ENCODE peak calls at places on chromosomes 5 and 9, in ten cellular contexts. M is lower leg skin, A is NAMALWA, B is PC-9, I is H54, R is body of pancreas, D is dermis microvascular lymphatic vessel endothelial cell, J is LoVo, F is neuronal stem cell, C is cardiac muscle cell. X is an unnamed sample.

GRCh38 chr5:147688965-147689364 is 93.6 kb downstream of the JAKMIP2 start:
- DNase-seq in R (peak), B (no peak), C (peak), M (no peak), F (no peak), I (no peak), D (no peak), J (no peak), A (no peak), X (no peak)

GRCh38 chr9:131709741-131710499 is 30.0 kb downstream of the RAPGEF1 start:
- DNase-seq in F (no peak), C (peak), A (peak), M (peak), B (no peak), D (peak), I (peak), J (no peak), R (no peak), X (no peak)

GRCh38 chr5:77463905-77464304 is 28.2 kb downstream of the WDR41 start:
- DNase-seq in R (no peak), D (no peak), B (no peak), C (peak), A (no peak), I (no peak), J (no peak), M (no peak), F (no peak), X (no peak)

GRCh38 chr9:90023861-90024260 is 419.0 kb downstream of the GADD45G start:
- DNase-seq in C (no peak), M (no peak), J (no peak), R (no peak), F (no peak), I (no peak), B (no peak), D (no peak), A (no peak), X (no peak)

GRCh38 chr5:139138109-139138508 is 60.1 kb downstream of the SIL1 start:
- DNase-seq in M (no peak), F (no peak), C (no peak), B (no peak), J (no peak), D (no peak), I (no peak), A (no peak), R (no peak), X (peak)

GRCh38 chr9:127634021-127634420 is 21.9 kb downstream of the STXBP1 start:
- DNase-seq in A (no peak), R (no peak), I (no peak), J (no peak), C (peak), M (peak), D (peak), F (no peak), B (no peak), X (peak)

GRCh38 chr5:177427919-177428573 is 1.6 kb downstream of the GRK6 start:
- DNase-seq in I (no peak), B (no peak), C (no peak), A (no peak), J (no peak), R (no peak), D (no peak), M (no peak), F (no peak), X (no peak)

GRCh38 chr9:2740616-2741015 is 23.3 kb downstream of the KCNV2 start:
- DNase-seq in I (no peak), D (no peak), R (no peak), C (no peak), B (no peak), A (no peak), J (no peak), M (no peak), F (no peak), X (no peak)

GRCh38 chr9:132663120-132663519 is 6.7 kb downstream of the DDX31 start:
- DNase-seq in R (no peak), C (no peak), F (peak), A (no peak), M (no peak), D (no peak), B (no peak), J (no peak), I (no peak), X (no peak)

GRCh38 chr5:40486437-40487270 is 193.1 kb upstream of the PTGER4 start:
- DNase-seq in F (no peak), C (no peak), B (peak), D (no peak), R (no peak), M (no peak), I (no peak), A (peak), J (no peak), X (peak)

GRCh38 chr9:38316166-38316765 is 76.2 kb upstream of the ALDH1B1 start:
- DNase-seq in C (no peak), F (no peak), R (peak), B (no peak), J (no peak), I (no peak), M (no peak), A (no peak), D (no peak), X (no peak)

GRCh38 chr5:133240425-133241091 is 188.7 kb downstream of the HSPA4 start:
- DNase-seq in A (no peak), R (no peak), M (no peak), F (no peak), I (peak), C (peak), B (peak), J (peak), D (peak), X (peak)

GRCh38 chr5:131270809-131271208 is 7.0 kb downstream of the CDC42SE2 start:
- DNase-seq in A (no peak), I (no peak), F (no peak), B (peak), C (no peak), J (peak), D (peak), M (no peak), R (no peak), X (no peak)

GRCh38 chr5:146306838-146307237 is 31.8 kb upstream of the POU4F3 start:
- DNase-seq in I (no peak), A (no peak), R (no peak), D (no peak), F (no peak), M (no peak), J (no peak), C (no peak), B (peak), X (no peak)

GRCh38 chr5:66596791-66597757 is 881 bp downstream of the MAST4 start:
- DNase-seq in C (peak), J (no peak), B (no peak), A (no peak), D (peak), I (no peak), M (no peak), R (peak), F (peak), X (no peak)

GRCh38 chr5:38319486-38319885 is 61.1 kb downstream of the EGFLAM start:
- DNase-seq in C (no peak), F (no peak), M (no peak), B (no peak), A (no peak), D (no peak), R (no peak), J (no peak), I (no peak), X (no peak)

GRCh38 chr5:52808316-52808901 is 20.7 kb downstream of the ITGA1 start:
- DNase-seq in M (no peak), J (no peak), F (no peak), I (no peak), R (no peak), C (no peak), B (no peak), D (no peak), A (no peak), X (no peak)

GRCh38 chr9:129446828-129447550 is 173.9 kb downstream of the C9orf50 start:
- DNase-seq in R (no peak), J (no peak), I (no peak), B (no peak), D (no peak), M (no peak), A (no peak), F (no peak), C (no peak), X (no peak)

GRCh38 chr5:123810253-123810652 is 298.3 kb downstream of the CSNK1G3 start:
- DNase-seq in I (no peak), B (peak), F (no peak), M (no peak), D (no peak), C (no peak), R (no peak), J (no peak), A (no peak), X (peak)

GRCh38 chr9:138068601-138069035 is 191.0 kb downstream of the CACNA1B start:
- DNase-seq in F (no peak), C (no peak), D (no peak), M (peak), J (no peak), B (no peak), I (no peak), A (no peak), R (no peak), X (no peak)

GRCh38 chr5:177509361-177509951 is at the start of gene DOK3:
- DNase-seq in D (peak), J (no peak), A (peak), R (no peak), C (no peak), B (no peak), F (no peak), I (no peak), M (no peak), X (no peak)

GRCh38 chr5:1180841-1181271 is 20.5 kb upstream of the SLC6A19 start:
- DNase-seq in F (no peak), D (no peak), R (no peak), I (no peak), B (no peak), J (no peak), A (no peak), M (no peak), C (no peak), X (no peak)

GRCh38 chr9:93942176-93942575 is 13.0 kb downstream of the BARX1 start:
- DNase-seq in D (peak), A (no peak), R (no peak), J (no peak), C (no peak), I (no peak), F (no peak), M (no peak), B (no peak), X (no peak)

GRCh38 chr9:128252317-128253139 is 23.3 kb downstream of the GOLGA2 start:
- DNase-seq in A (no peak), M (no peak), B (no peak), J (no peak), D (no peak), C (no peak), I (no peak), F (no peak), R (no peak), X (no peak)

GRCh38 chr9:126671381-126671831 is 57.7 kb downstream of the LMX1B start:
- DNase-seq in A (no peak), J (no peak), I (no peak), D (no peak), F (peak), C (no peak), B (peak), R (no peak), M (no peak), X (no peak)

GRCh38 chr5:134003064-134003956 is 1.5 kb downstream of the VDAC1 start:
- DNase-seq in J (no peak), M (no peak), D (no peak), B (no peak), R (no peak), A (peak), C (no peak), F (no peak), I (no peak), X (no peak)

GRCh38 chr9:132341177-132341840 is 13.5 kb downstream of the SETX start:
- DNase-seq in J (no peak), C (no peak), M (no peak), B (no peak), I (no peak), F (no peak), D (no peak), A (no peak), R (no peak), X (no peak)

GRCh38 chr9:84781431-84781830 is 111.9 kb downstream of the NTRK2 start:
- DNase-seq in I (no peak), R (no peak), D (no peak), M (no peak), C (peak), B (no peak), J (peak), F (no peak), A (peak), X (no peak)

GRCh38 chr5:111129938-111130337 is 37.8 kb downstream of the WDR36 start:
- DNase-seq in B (no peak), C (peak), J (no peak), A (no peak), F (no peak), M (no peak), I (no peak), D (no peak), R (no peak), X (no peak)

GRCh38 chr5:154811239-154811638 is 39.2 kb downstream of the FAXDC2 start:
- DNase-seq in M (no peak), R (no peak), I (no peak), A (no peak), J (no peak), B (no peak), D (no peak), C (no peak), F (no peak), X (no peak)

GRCh38 chr5:147659166-147659929 is 123.2 kb downstream of the JAKMIP2 start:
- DNase-seq in I (no peak), R (no peak), J (no peak), D (no peak), A (no peak), C (no peak), F (no peak), M (no peak), B (no peak), X (peak)

GRCh38 chr5:174825587-174825986 is 101.2 kb downstream of the MSX2 start:
- DNase-seq in C (peak), A (no peak), R (no peak), F (no peak), M (no peak), I (no peak), B (no peak), D (no peak), J (no peak), X (no peak)

GRCh38 chr5:28602429-28602828 is 1564.0 kb upstream of the CDH9 start:
- DNase-seq in J (no peak), B (no peak), A (no peak), M (no peak), R (no peak), I (no peak), C (no peak), D (no peak), F (no peak), X (no peak)

GRCh38 chr5:116411101-116411571 is 163.5 kb downstream of the SEMA6A start:
- DNase-seq in J (no peak), R (no peak), B (no peak), M (no peak), F (no peak), D (no peak), A (no peak), C (peak), I (no peak), X (no peak)

GRCh38 chr5:133404724-133405123 is 207.6 kb downstream of the FSTL4 start:
- DNase-seq in D (no peak), B (no peak), A (no peak), M (peak), C (peak), J (no peak), I (peak), F (no peak), R (no peak), X (no peak)

GRCh38 chr9:110996436-110997224 is 41.6 kb downstream of the LPAR1 start:
- DNase-seq in B (no peak), A (no peak), R (peak), M (peak), C (peak), J (no peak), D (no peak), I (no peak), F (no peak), X (no peak)

GRCh38 chr9:111348821-111349271 is 18.8 kb upstream of the OR2K2 start:
- DNase-seq in R (no peak), B (peak), C (peak), I (no peak), D (peak), A (no peak), M (no peak), J (peak), F (no peak), X (peak)

GRCh38 chr5:135227064-135228022 is 171.7 kb downstream of the MACROH2A1 start:
- DNase-seq in D (no peak), A (no peak), J (no peak), B (no peak), I (no peak), F (no peak), C (no peak), M (peak), R (no peak), X (no peak)

X was measured in small intestine.